ENCODE peak calls at places on chromosome 9, in four cellular contexts. V is A549, K is testis, N is IMR-90. X is an unnamed sample.
A peak's percentile ranks its signal among the peaks of the same experiment; 100 is the strongest.

GRCh38 chr9:75852746-75853145 is 37.7 kb upstream of the PCSK5 start:
- DNase-seq in K (no peak), N (no peak), V (no peak), X (no peak)

GRCh38 chr9:117664419-117664818 is 39.8 kb upstream of the TLR4 start:
- DNase-seq in V (no peak), N (no peak), K (no peak), X (no peak)

GRCh38 chr9:109975574-109976327 is 195.8 kb downstream of the PALM2AKAP2 start:
- DNase-seq in N (peak; percentile 91), V (no peak), K (no peak), X (no peak)

GRCh38 chr9:76044420-76044819 is 153.9 kb downstream of the PCSK5 start:
- DNase-seq in K (no peak), V (no peak), N (peak; percentile 24), X (no peak)

GRCh38 chr9:88007291-88007650 is 32.9 kb upstream of the CDK20 start:
- DNase-seq in V (no peak), N (no peak), K (no peak), X (no peak)

GRCh38 chr9:16421534-16421933 is 448.9 kb downstream of the BNC2 start:
- DNase-seq in N (peak; percentile 24), V (no peak), K (no peak), X (no peak)

GRCh38 chr9:68949271-68950000 is 64.5 kb downstream of the PRKACG start:
- DNase-seq in V (no peak), K (peak; percentile 69), N (no peak), X (no peak)

GRCh38 chr9:131273146-131273545 is 3.2 kb downstream of the FAM78A start:
- DNase-seq in K (peak; percentile 46), N (no peak), V (no peak), X (peak; percentile 72)

GRCh38 chr9:127568618-127568970 is 43.5 kb upstream of the STXBP1 start:
- DNase-seq in K (no peak), N (no peak), V (no peak), X (no peak)
- TF ChIP-seq POLR2A in K (no peak), N (no peak), V (peak; percentile 58), X (no peak)

GRCh38 chr9:113992994-113993393 is 85.1 kb downstream of the AMBP start:
- DNase-seq in V (no peak), N (no peak), K (no peak), X (no peak)

GRCh38 chr9:113993838-113994540 is 84.1 kb downstream of the AMBP start:
- DNase-seq in N (peak; percentile 67), V (no peak), K (peak; percentile 89), X (no peak)

GRCh38 chr9:113991714-113992113 is 86.4 kb downstream of the AMBP start:
- DNase-seq in N (no peak), K (no peak), V (no peak), X (no peak)

GRCh38 chr9:113990975-113991471 is 87.1 kb downstream of the AMBP start:
- DNase-seq in V (no peak), N (peak; percentile 33), K (peak; percentile 64), X (no peak)

GRCh38 chr9:113992276-113992951 is 85.7 kb downstream of the AMBP start:
- DNase-seq in N (no peak), K (peak; percentile 90), V (no peak), X (no peak)
- TF ChIP-seq POLR2A in N (no peak), K (no peak), V (no peak), X (no peak)

GRCh38 chr9:85741875-85742629 is at the start of gene AGTPBP1:
- DNase-seq in K (peak; percentile 97), V (peak; percentile 64), N (peak; percentile 87), X (peak; percentile 98)
- TF ChIP-seq POLR2A in K (no peak), V (peak; percentile 24), N (no peak), X (no peak)

GRCh38 chr9:133404440-133405002 is 13.3 kb downstream of the REXO4 start:
- DNase-seq in K (no peak), V (no peak), N (no peak), X (no peak)
- TF ChIP-seq POLR2A in K (no peak), V (no peak), N (no peak), X (no peak)

DNA sequence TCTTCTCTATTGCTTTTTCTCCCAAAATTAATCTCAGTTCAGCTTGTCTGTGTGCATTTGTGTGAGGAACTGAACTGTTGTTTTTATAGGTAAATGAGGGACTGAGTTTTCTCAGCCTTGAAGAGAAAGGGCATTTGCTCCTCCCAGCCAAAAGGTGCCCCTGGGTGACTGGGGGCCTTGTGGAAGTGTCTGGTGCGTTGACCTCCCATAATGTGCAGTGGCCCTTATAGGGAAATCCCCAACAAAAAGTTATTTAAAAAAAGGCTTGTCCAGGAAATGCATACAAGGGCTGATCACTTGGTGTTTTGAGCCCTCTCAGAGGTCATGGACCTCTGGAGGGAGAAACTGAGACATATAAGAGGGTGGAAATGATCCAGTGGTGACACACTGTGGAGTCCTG is 239.7 kb upstream of the KLF9 start:
- DNase-seq in K (no peak), V (no peak), N (no peak), X (no peak)
- TF ChIP-seq POLR2A in K (no peak), V (no peak), N (no peak), X (no peak)

DNA sequence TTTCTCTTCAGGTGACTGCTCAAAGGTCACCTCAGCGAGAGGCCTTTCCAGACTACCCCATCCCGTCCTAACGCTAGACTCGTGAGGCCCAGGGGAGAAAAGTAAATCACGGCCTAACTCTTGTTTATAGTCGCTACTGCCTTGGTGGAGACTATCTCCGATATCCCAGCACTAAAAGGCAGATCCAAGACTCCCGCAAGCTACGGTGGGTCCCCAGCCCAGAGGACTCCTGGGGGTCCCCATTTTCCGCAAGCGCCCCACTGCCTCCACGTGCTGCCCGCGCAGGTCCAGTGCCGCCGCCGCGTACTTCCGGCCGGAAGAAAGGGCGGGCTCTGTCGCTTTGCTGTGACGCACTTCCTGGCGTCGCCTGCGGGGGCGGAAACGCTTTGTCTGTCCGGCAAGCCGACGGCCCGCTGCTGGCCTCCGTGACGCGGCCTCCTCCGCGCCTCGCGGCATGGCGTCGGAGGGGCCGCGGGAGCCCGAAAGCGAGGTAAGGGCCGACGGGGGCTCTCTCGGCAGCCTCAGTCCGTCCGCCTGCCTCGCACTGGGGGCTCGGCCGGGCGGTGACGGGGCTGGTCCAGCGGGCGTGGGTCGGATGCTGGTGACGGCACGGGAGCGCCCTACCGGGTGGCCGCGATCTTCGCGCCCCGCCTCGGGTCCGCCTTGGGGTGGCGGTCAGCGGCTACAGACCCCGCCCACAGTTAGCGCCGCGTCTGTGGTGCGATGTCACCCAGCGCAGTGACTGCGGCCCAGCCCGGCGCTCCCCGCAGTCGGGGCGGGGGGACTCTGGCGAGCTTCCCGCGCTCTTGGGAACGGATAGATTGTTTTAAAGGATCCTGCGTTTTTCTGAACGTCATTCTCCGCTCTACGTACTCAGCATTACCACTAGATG is at the start of gene SECISBP2:
- DNase-seq in V (peak; percentile 77), K (peak; percentile 95), N (peak; percentile 97), X (peak; percentile 97)
- TF ChIP-seq POLR2A in V (peak; percentile 74), K (peak; percentile 63), N (peak; percentile 98), X (peak; percentile 98)

DNA sequence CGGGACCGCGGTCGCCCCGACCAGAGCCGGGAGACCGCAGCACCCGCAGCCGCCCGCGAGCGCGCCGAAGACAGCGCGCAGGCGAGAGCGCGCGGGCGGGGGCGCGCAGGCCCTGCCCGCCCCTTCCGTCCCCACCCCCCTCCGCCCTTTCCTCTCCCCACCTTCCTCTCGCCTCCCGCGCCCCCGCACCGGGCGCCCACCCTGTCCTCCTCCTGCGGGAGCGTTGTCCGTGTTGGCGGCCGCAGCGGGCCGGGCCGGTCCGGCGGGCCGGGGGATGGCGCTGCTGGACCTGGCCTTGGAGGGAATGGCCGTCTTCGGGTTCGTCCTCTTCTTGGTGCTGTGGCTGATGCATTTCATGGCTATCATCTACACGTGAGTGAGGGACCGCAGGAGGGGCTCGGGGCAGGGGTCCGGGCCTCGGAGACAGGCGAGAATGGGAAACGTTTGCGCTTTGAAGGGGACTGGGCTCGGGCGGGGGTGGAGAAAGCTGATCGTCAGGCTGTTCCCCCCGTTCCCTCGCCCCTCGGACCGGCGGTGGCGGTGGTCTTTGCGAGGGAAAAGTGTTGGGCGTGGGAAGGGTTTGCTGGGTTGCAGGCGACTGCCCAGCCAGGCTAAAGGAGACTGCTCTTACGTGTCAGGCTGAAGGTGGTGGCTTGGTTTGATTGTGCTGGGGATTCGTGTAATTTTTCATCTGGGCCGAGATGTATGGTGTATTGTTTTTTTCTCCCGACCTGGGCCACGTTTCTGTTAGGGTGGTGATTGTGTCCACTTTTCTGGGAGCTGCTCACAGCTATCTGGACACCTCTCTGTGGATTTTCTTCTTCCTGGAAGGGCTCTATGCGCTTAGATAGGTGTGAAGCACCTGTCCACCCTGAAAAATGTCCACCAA is 572 bp downstream of the UGCG start:
- DNase-seq in V (peak; percentile 28), K (peak; percentile 78), N (no peak), X (peak; percentile 89)
- TF ChIP-seq POLR2A in V (no peak), K (no peak), N (no peak), X (no peak)

GRCh38 chr9:93094294-93095204 is 1.5 kb upstream of the CARD19 start:
- DNase-seq in V (no peak), N (no peak), K (peak; percentile 60), X (no peak)

GRCh38 chr9:93093449-93094293 is 2.3 kb upstream of the CARD19 start:
- DNase-seq in N (no peak), K (no peak), V (no peak), X (peak; percentile 19)

GRCh38 chr9:93096811-93097382 is 880 bp downstream of the CARD19 start:
- DNase-seq in V (no peak), K (no peak), N (no peak), X (no peak)

GRCh38 chr9:93096131-93096802 is at the start of gene CARD19:
- DNase-seq in K (peak; percentile 66), N (peak; percentile 12), V (peak; percentile 55), X (peak; percentile 63)

DNA sequence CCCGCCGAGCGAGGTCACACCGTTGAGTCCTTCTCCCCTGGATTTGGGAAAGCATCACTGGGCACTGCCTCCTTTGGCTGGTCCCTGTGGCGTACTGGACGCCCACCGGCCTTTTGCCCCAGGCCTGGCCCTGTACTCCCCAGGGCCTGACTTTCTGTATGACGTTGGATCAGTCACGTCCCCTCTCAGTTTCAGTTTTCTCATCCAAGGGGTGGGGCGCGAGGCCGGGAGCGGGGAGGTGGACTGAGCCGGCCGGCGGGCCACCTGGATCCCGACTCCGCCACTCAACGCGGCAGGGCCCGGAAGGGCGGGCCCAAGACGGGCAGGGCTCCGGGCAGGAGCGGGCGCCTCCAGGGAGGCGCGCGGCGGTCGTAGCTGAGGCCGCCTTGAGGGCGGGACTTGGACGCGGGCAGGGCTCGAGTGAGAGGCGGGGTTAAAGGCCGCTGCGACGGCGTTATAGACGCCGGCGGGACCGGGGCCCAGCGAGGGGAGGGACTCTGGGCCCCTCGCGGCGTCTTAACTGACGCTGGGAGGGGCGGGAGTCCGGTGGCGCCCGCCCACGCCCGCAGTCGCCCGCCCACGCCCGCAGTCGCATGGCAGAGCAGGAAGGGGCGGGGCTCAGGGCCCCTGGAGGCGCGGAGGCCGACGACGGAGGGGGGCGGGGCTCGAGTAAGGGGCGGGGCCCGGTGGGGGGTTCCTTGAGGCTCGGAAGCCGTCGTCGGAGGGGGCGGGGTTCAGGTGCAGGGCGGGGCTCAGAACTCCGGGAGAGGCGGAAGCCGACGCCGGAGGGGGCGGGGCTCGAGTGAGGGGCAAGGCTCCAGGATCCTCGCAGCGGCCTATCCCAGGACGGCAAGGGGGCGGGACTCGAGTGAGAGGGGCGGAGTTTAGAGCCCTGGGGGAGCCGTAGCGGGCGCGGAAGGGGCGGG is 549 bp upstream of the CARD19 start:
- DNase-seq in N (peak; percentile 98), K (peak; percentile 100), V (peak; percentile 91), X (peak; percentile 100)
- TF ChIP-seq POLR2A in N (peak; percentile 83), K (no peak), V (peak; percentile 83), X (peak; percentile 86)